ENCODE peak calls at places on chromosome 22, in six cellular contexts. One of them, this sample, is unnamed.

GRCh38 chr22:33984211-33984610 is 63.9 kb upstream of the LARGE1 start:
- DNase-seq in PC-9: no peak
- DNase-seq in trophoblast cell: no peak
- DNase-seq in fibroblast of lung: no peak
- DNase-seq in Panc1: no peak
- DNase-seq in mucosa of descending colon: no peak
- DNase-seq in this sample: no peak

GRCh38 chr22:49899530-49899929 is 18.7 kb downstream of the ALG12 start:
- DNase-seq in PC-9: no peak
- DNase-seq in trophoblast cell: no peak
- DNase-seq in fibroblast of lung: no peak
- DNase-seq in Panc1: no peak
- DNase-seq in mucosa of descending colon: no peak
- DNase-seq in this sample: no peak

GRCh38 chr22:40178417-40179409 is 988 bp downstream of the TNRC6B start:
- DNase-seq in PC-9: no peak
- DNase-seq in trophoblast cell: no peak
- DNase-seq in fibroblast of lung: peak; percentile 77
- DNase-seq in Panc1: no peak
- DNase-seq in mucosa of descending colon: peak; percentile 56
- DNase-seq in this sample: peak; percentile 41

GRCh38 chr22:37259540-37260029 is 15.5 kb upstream of the RAC2 start:
- DNase-seq in PC-9: peak; percentile 47
- DNase-seq in trophoblast cell: peak; percentile 15
- DNase-seq in fibroblast of lung: peak; percentile 61
- DNase-seq in Panc1: no peak
- DNase-seq in mucosa of descending colon: no peak
- DNase-seq in this sample: no peak

GRCh38 chr22:49617866-49618688 is 209.6 kb downstream of the BRD1 start:
- DNase-seq in PC-9: no peak
- DNase-seq in trophoblast cell: no peak
- DNase-seq in fibroblast of lung: no peak
- DNase-seq in Panc1: no peak
- DNase-seq in mucosa of descending colon: peak; percentile 24
- DNase-seq in this sample: no peak

GRCh38 chr22:33073989-33074391 is 15.8 kb upstream of the SYN3 start:
- DNase-seq in PC-9: no peak
- DNase-seq in trophoblast cell: no peak
- DNase-seq in fibroblast of lung: peak; percentile 16
- DNase-seq in Panc1: peak; percentile 48
- DNase-seq in mucosa of descending colon: no peak
- DNase-seq in this sample: no peak

GRCh38 chr22:27576413-27576812 is 225.1 kb downstream of the MN1 start:
- DNase-seq in PC-9: no peak
- DNase-seq in trophoblast cell: no peak
- DNase-seq in fibroblast of lung: no peak
- DNase-seq in Panc1: no peak
- DNase-seq in mucosa of descending colon: no peak
- DNase-seq in this sample: no peak

GRCh38 chr22:45318168-45318557 is 8.4 kb downstream of the FAM118A start:
- DNase-seq in PC-9: no peak
- DNase-seq in trophoblast cell: no peak
- DNase-seq in fibroblast of lung: peak; percentile 93
- DNase-seq in Panc1: no peak
- DNase-seq in mucosa of descending colon: peak; percentile 78
- DNase-seq in this sample: peak; percentile 40

GRCh38 chr22:49404576-49405199 is 423.0 kb downstream of the BRD1 start:
- DNase-seq in PC-9: no peak
- DNase-seq in trophoblast cell: no peak
- DNase-seq in fibroblast of lung: no peak
- DNase-seq in Panc1: no peak
- DNase-seq in mucosa of descending colon: peak; percentile 32
- DNase-seq in this sample: no peak

GRCh38 chr22:50531546-50532352 is 1.9 kb upstream of the TYMP start:
- DNase-seq in PC-9: peak; percentile 76
- DNase-seq in trophoblast cell: peak; percentile 89
- DNase-seq in fibroblast of lung: peak; percentile 54
- DNase-seq in Panc1: no peak
- DNase-seq in mucosa of descending colon: peak; percentile 89
- DNase-seq in this sample: peak; percentile 90

GRCh38 chr22:27985323-27986275 is 66.5 kb upstream of the PITPNB start:
- DNase-seq in PC-9: no peak
- DNase-seq in trophoblast cell: no peak
- DNase-seq in fibroblast of lung: no peak
- DNase-seq in Panc1: no peak
- DNase-seq in mucosa of descending colon: no peak
- DNase-seq in this sample: no peak

GRCh38 chr22:45008853-45009751 is 703 bp downstream of the PHF21B start:
- DNase-seq in PC-9: no peak
- DNase-seq in trophoblast cell: no peak
- DNase-seq in fibroblast of lung: no peak
- DNase-seq in Panc1: no peak
- DNase-seq in mucosa of descending colon: no peak
- DNase-seq in this sample: no peak

GRCh38 chr22:36143066-36143815 is 17.3 kb downstream of the APOL3 start:
- DNase-seq in PC-9: no peak
- DNase-seq in trophoblast cell: no peak
- DNase-seq in fibroblast of lung: no peak
- DNase-seq in Panc1: no peak
- DNase-seq in mucosa of descending colon: no peak
- DNase-seq in this sample: no peak

GRCh38 chr22:50308986-50309600 is 1.6 kb upstream of the PLXNB2 start:
- DNase-seq in PC-9: no peak
- DNase-seq in trophoblast cell: no peak
- DNase-seq in fibroblast of lung: no peak
- DNase-seq in Panc1: no peak
- DNase-seq in mucosa of descending colon: peak; percentile 55
- DNase-seq in this sample: peak; percentile 23

GRCh38 chr22:38403806-38404205 is 51.2 kb downstream of the KCNJ4 start:
- DNase-seq in PC-9: no peak
- DNase-seq in trophoblast cell: no peak
- DNase-seq in fibroblast of lung: peak; percentile 80
- DNase-seq in Panc1: no peak
- DNase-seq in mucosa of descending colon: no peak
- DNase-seq in this sample: no peak

GRCh38 chr22:29044657-29045176 is 16.9 kb downstream of the C22orf31 start:
- DNase-seq in PC-9: no peak
- DNase-seq in trophoblast cell: no peak
- DNase-seq in fibroblast of lung: peak; percentile 90
- DNase-seq in Panc1: no peak
- DNase-seq in mucosa of descending colon: no peak
- DNase-seq in this sample: no peak

GRCh38 chr22:48947636-48948035 is 880.0 kb downstream of the BRD1 start:
- DNase-seq in PC-9: no peak
- DNase-seq in trophoblast cell: no peak
- DNase-seq in fibroblast of lung: no peak
- DNase-seq in Panc1: no peak
- DNase-seq in mucosa of descending colon: no peak
- DNase-seq in this sample: no peak

GRCh38 chr22:48188211-48188845 is 1425.9 kb downstream of the TBC1D22A start:
- DNase-seq in PC-9: no peak
- DNase-seq in trophoblast cell: no peak
- DNase-seq in fibroblast of lung: no peak
- DNase-seq in Panc1: no peak
- DNase-seq in mucosa of descending colon: no peak
- DNase-seq in this sample: no peak

GRCh38 chr22:21933413-21933812 is 19.2 kb downstream of the PPM1F start:
- DNase-seq in PC-9: no peak
- DNase-seq in trophoblast cell: no peak
- DNase-seq in fibroblast of lung: no peak
- DNase-seq in Panc1: no peak
- DNase-seq in mucosa of descending colon: no peak
- DNase-seq in this sample: no peak

GRCh38 chr22:21933899-21934298 is 18.7 kb downstream of the PPM1F start:
- DNase-seq in PC-9: no peak
- DNase-seq in trophoblast cell: no peak
- DNase-seq in fibroblast of lung: no peak
- DNase-seq in Panc1: no peak
- DNase-seq in mucosa of descending colon: no peak
- DNase-seq in this sample: no peak

GRCh38 chr22:21932347-21932746 is 20.3 kb downstream of the PPM1F start:
- DNase-seq in PC-9: no peak
- DNase-seq in trophoblast cell: no peak
- DNase-seq in fibroblast of lung: no peak
- DNase-seq in Panc1: no peak
- DNase-seq in mucosa of descending colon: no peak
- DNase-seq in this sample: no peak

GRCh38 chr22:21929253-21929652 is 23.4 kb downstream of the PPM1F start:
- DNase-seq in PC-9: no peak
- DNase-seq in trophoblast cell: no peak
- DNase-seq in fibroblast of lung: no peak
- DNase-seq in Panc1: no peak
- DNase-seq in mucosa of descending colon: no peak
- DNase-seq in this sample: no peak

GRCh38 chr22:21931056-21931455 is 21.6 kb downstream of the PPM1F start:
- DNase-seq in PC-9: no peak
- DNase-seq in trophoblast cell: no peak
- DNase-seq in fibroblast of lung: no peak
- DNase-seq in Panc1: no peak
- DNase-seq in mucosa of descending colon: no peak
- DNase-seq in this sample: no peak
- H3K36me3 ChIP-seq in PC-9: no peaks in the 10 kb centered on the region
- H3K36me3 ChIP-seq in trophoblast cell: peaks cover 43% of the 10 kb centered on the region
- H3K36me3 ChIP-seq in fibroblast of lung: peaks cover 24% of the 10 kb centered on the region
- H3K36me3 ChIP-seq in Panc1: peaks cover 2% of the 10 kb centered on the region
- H3K36me3 ChIP-seq in mucosa of descending colon: no peaks in the 10 kb centered on the region
- H3K36me3 ChIP-seq in this sample: peaks cover 31% of the 10 kb centered on the region

DNA sequence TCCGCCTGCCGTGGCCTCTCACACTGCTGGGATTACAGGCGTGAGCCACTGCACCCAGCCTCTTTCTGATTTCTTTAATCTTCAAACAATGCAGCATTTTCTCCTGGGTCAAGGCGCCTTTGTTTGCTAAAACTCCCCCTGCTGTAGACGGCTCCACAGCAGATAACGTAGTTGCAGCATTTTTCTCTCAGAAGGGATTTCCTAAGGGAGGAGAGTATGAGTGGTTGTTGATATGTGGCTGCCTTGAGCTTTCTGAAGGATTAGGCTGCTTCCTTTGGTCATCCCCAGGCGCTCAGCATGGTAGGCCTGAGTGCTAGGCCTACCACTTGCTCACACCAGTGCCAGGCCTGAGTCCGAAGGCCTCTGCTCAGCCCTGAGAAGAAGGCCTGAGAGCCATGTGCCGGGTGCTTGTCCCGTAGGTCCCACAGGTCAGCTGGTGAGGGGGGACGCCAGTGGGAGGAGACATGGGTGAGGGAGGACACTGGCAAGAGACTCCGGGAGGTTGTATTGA is 18.1 kb downstream of the SMARCB1 start:
- DNase-seq in PC-9: no peak
- DNase-seq in trophoblast cell: no peak
- DNase-seq in fibroblast of lung: no peak
- DNase-seq in Panc1: no peak
- DNase-seq in mucosa of descending colon: peak; percentile 25
- DNase-seq in this sample: no peak
- H3K36me3 ChIP-seq in PC-9: peaks cover 6% of the 10 kb centered on the region
- H3K36me3 ChIP-seq in trophoblast cell: peaks cover 56% of the 10 kb centered on the region
- H3K36me3 ChIP-seq in fibroblast of lung: peaks cover 28% of the 10 kb centered on the region
- H3K36me3 ChIP-seq in Panc1: peaks cover 8% of the 10 kb centered on the region
- H3K36me3 ChIP-seq in mucosa of descending colon: peaks cover 3% of the 10 kb centered on the region
- H3K36me3 ChIP-seq in this sample: peaks cover 26% of the 10 kb centered on the region

GRCh38 chr22:19223617-19224016 is 45.1 kb upstream of the SLC25A1 start:
- DNase-seq in PC-9: no peak
- DNase-seq in trophoblast cell: no peak
- DNase-seq in fibroblast of lung: no peak
- DNase-seq in Panc1: no peak
- DNase-seq in mucosa of descending colon: no peak
- DNase-seq in this sample: no peak

GRCh38 chr22:19224985-19225384 is 46.4 kb upstream of the SLC25A1 start:
- DNase-seq in PC-9: no peak
- DNase-seq in trophoblast cell: no peak
- DNase-seq in fibroblast of lung: no peak
- DNase-seq in Panc1: no peak
- DNase-seq in mucosa of descending colon: no peak
- DNase-seq in this sample: no peak

GRCh38 chr22:19226428-19226827 is 47.9 kb upstream of the SLC25A1 start:
- DNase-seq in PC-9: no peak
- DNase-seq in trophoblast cell: no peak
- DNase-seq in fibroblast of lung: no peak
- DNase-seq in Panc1: no peak
- DNase-seq in mucosa of descending colon: no peak
- DNase-seq in this sample: no peak

GRCh38 chr22:19224557-19224956 is 46.0 kb upstream of the SLC25A1 start:
- DNase-seq in PC-9: no peak
- DNase-seq in trophoblast cell: no peak
- DNase-seq in fibroblast of lung: no peak
- DNase-seq in Panc1: no peak
- DNase-seq in mucosa of descending colon: no peak
- DNase-seq in this sample: no peak

GRCh38 chr22:19225560-19225959 is 47.0 kb upstream of the SLC25A1 start:
- DNase-seq in PC-9: no peak
- DNase-seq in trophoblast cell: no peak
- DNase-seq in fibroblast of lung: no peak
- DNase-seq in Panc1: no peak
- DNase-seq in mucosa of descending colon: no peak
- DNase-seq in this sample: no peak
- H3K36me3 ChIP-seq in PC-9: no peaks in the 10 kb centered on the region
- H3K36me3 ChIP-seq in trophoblast cell: peaks cover 14% of the 10 kb centered on the region
- H3K36me3 ChIP-seq in fibroblast of lung: peaks cover 2% of the 10 kb centered on the region
- H3K36me3 ChIP-seq in Panc1: no peaks in the 10 kb centered on the region
- H3K36me3 ChIP-seq in mucosa of descending colon: no peaks in the 10 kb centered on the region
- H3K36me3 ChIP-seq in this sample: no peaks in the 10 kb centered on the region

GRCh38 chr22:31844941-31845340 is 91.1 kb downstream of the DEPDC5 start:
- DNase-seq in PC-9: no peak
- DNase-seq in trophoblast cell: no peak
- DNase-seq in fibroblast of lung: no peak
- DNase-seq in Panc1: no peak
- DNase-seq in mucosa of descending colon: no peak
- DNase-seq in this sample: no peak
- H3K36me3 ChIP-seq in PC-9: peaks cover 18% of the 10 kb centered on the region
- H3K36me3 ChIP-seq in trophoblast cell: peaks cover 36% of the 10 kb centered on the region
- H3K36me3 ChIP-seq in fibroblast of lung: peaks cover 5% of the 10 kb centered on the region
- H3K36me3 ChIP-seq in Panc1: no peaks in the 10 kb centered on the region
- H3K36me3 ChIP-seq in mucosa of descending colon: peaks cover 13% of the 10 kb centered on the region
- H3K36me3 ChIP-seq in this sample: no peaks in the 10 kb centered on the region

GRCh38 chr22:26476705-26477340 is 6.8 kb downstream of the HPS4 start:
- DNase-seq in PC-9: no peak
- DNase-seq in trophoblast cell: no peak
- DNase-seq in fibroblast of lung: peak; percentile 94
- DNase-seq in Panc1: no peak
- DNase-seq in mucosa of descending colon: no peak
- DNase-seq in this sample: no peak

GRCh38 chr22:26474687-26475086 is 8.9 kb downstream of the HPS4 start:
- DNase-seq in PC-9: no peak
- DNase-seq in trophoblast cell: no peak
- DNase-seq in fibroblast of lung: peak; percentile 68
- DNase-seq in Panc1: no peak
- DNase-seq in mucosa of descending colon: no peak
- DNase-seq in this sample: no peak

GRCh38 chr22:26466196-26466595 is 17.4 kb downstream of the HPS4 start:
- DNase-seq in PC-9: no peak
- DNase-seq in trophoblast cell: no peak
- DNase-seq in fibroblast of lung: no peak
- DNase-seq in Panc1: no peak
- DNase-seq in mucosa of descending colon: no peak
- DNase-seq in this sample: no peak

GRCh38 chr22:26470807-26471206 is 12.8 kb downstream of the HPS4 start:
- DNase-seq in PC-9: no peak
- DNase-seq in trophoblast cell: no peak
- DNase-seq in fibroblast of lung: no peak
- DNase-seq in Panc1: no peak
- DNase-seq in mucosa of descending colon: no peak
- DNase-seq in this sample: no peak

GRCh38 chr22:26471522-26471921 is 12.1 kb downstream of the HPS4 start:
- DNase-seq in PC-9: peak; percentile 38
- DNase-seq in trophoblast cell: peak; percentile 60
- DNase-seq in fibroblast of lung: peak; percentile 98
- DNase-seq in Panc1: peak; percentile 66
- DNase-seq in mucosa of descending colon: no peak
- DNase-seq in this sample: no peak
- H3K36me3 ChIP-seq in PC-9: peaks cover 21% of the 10 kb centered on the region
- H3K36me3 ChIP-seq in trophoblast cell: peaks cover 19% of the 10 kb centered on the region
- H3K36me3 ChIP-seq in fibroblast of lung: peaks cover 15% of the 10 kb centered on the region
- H3K36me3 ChIP-seq in Panc1: peaks cover 10% of the 10 kb centered on the region
- H3K36me3 ChIP-seq in mucosa of descending colon: peaks cover 4% of the 10 kb centered on the region
- H3K36me3 ChIP-seq in this sample: peaks cover 37% of the 10 kb centered on the region